ENCODE peak calls at places on chromosomes 4 and X, in five cellular contexts. One of them, this sample, is unnamed.

GRCh38 chr4:188139141-188139540 is at the start of gene TRIML1:
- DNase-seq in suprapubic skin: no peak
- DNase-seq in stomach: no peak
- DNase-seq in K562: no peak
- DNase-seq in spleen: no peak
- DNase-seq in this sample: no peak

GRCh38 chr4:87011340-87012034 is 76.7 kb downstream of the AFF1 start:
- DNase-seq in suprapubic skin: no peak
- DNase-seq in stomach: no peak
- DNase-seq in K562: peak
- DNase-seq in spleen: no peak
- DNase-seq in this sample: peak

GRCh38 chrX:104565791-104566687 is at the start of gene IL1RAPL2:
- DNase-seq in suprapubic skin: no peak
- DNase-seq in stomach: peak
- DNase-seq in K562: peak
- DNase-seq in spleen: no peak
- DNase-seq in this sample: no peak

GRCh38 chrX:108270739-108271396 is 167.4 kb downstream of the COL4A6 start:
- DNase-seq in suprapubic skin: no peak
- DNase-seq in stomach: no peak
- DNase-seq in K562: no peak
- DNase-seq in spleen: no peak
- DNase-seq in this sample: no peak

GRCh38 chrX:29787666-29788065 is 427.7 kb upstream of the MAGEB2 start:
- DNase-seq in suprapubic skin: no peak
- DNase-seq in stomach: no peak
- DNase-seq in K562: no peak
- DNase-seq in spleen: no peak
- DNase-seq in this sample: no peak

GRCh38 chr4:87839309-87839946 is 6.7 kb downstream of the MEPE start:
- DNase-seq in suprapubic skin: no peak
- DNase-seq in stomach: no peak
- DNase-seq in K562: peak
- DNase-seq in spleen: no peak
- DNase-seq in this sample: peak

GRCh38 chr4:85677286-85677685 is 202.3 kb downstream of the ARHGAP24 start:
- DNase-seq in suprapubic skin: no peak
- DNase-seq in stomach: no peak
- DNase-seq in K562: peak
- DNase-seq in spleen: no peak
- DNase-seq in this sample: no peak

GRCh38 chr4:137425281-137425680 is 107.0 kb downstream of the PCDH18 start:
- DNase-seq in suprapubic skin: no peak
- DNase-seq in stomach: no peak
- DNase-seq in K562: no peak
- DNase-seq in spleen: no peak
- DNase-seq in this sample: no peak

GRCh38 chrX:41335590-41336331 is 1.8 kb downstream of the DDX3X start:
- DNase-seq in suprapubic skin: no peak
- DNase-seq in stomach: no peak
- DNase-seq in K562: no peak
- DNase-seq in spleen: no peak
- DNase-seq in this sample: no peak

GRCh38 chr4:67522851-67523671 is 22.2 kb downstream of the CENPC start:
- DNase-seq in suprapubic skin: no peak
- DNase-seq in stomach: no peak
- DNase-seq in K562: peak
- DNase-seq in spleen: no peak
- DNase-seq in this sample: peak

GRCh38 chr4:76952071-76952470 is 2.5 kb downstream of the SEPTIN11 start:
- DNase-seq in suprapubic skin: no peak
- DNase-seq in stomach: no peak
- DNase-seq in K562: peak
- DNase-seq in spleen: no peak
- DNase-seq in this sample: no peak

GRCh38 chr4:56296449-56296990 is 90.8 kb downstream of the AASDH start:
- DNase-seq in suprapubic skin: no peak
- DNase-seq in stomach: peak
- DNase-seq in K562: no peak
- DNase-seq in spleen: no peak
- DNase-seq in this sample: no peak

GRCh38 chr4:42523066-42523718 is 125.9 kb downstream of the SHISA3 start:
- DNase-seq in suprapubic skin: no peak
- DNase-seq in stomach: no peak
- DNase-seq in K562: no peak
- DNase-seq in spleen: no peak
- DNase-seq in this sample: no peak

GRCh38 chrX:10529344-10529743 is 91.0 kb downstream of the MID1 start:
- DNase-seq in suprapubic skin: no peak
- DNase-seq in stomach: no peak
- DNase-seq in K562: no peak
- DNase-seq in spleen: no peak
- DNase-seq in this sample: no peak

DNA sequence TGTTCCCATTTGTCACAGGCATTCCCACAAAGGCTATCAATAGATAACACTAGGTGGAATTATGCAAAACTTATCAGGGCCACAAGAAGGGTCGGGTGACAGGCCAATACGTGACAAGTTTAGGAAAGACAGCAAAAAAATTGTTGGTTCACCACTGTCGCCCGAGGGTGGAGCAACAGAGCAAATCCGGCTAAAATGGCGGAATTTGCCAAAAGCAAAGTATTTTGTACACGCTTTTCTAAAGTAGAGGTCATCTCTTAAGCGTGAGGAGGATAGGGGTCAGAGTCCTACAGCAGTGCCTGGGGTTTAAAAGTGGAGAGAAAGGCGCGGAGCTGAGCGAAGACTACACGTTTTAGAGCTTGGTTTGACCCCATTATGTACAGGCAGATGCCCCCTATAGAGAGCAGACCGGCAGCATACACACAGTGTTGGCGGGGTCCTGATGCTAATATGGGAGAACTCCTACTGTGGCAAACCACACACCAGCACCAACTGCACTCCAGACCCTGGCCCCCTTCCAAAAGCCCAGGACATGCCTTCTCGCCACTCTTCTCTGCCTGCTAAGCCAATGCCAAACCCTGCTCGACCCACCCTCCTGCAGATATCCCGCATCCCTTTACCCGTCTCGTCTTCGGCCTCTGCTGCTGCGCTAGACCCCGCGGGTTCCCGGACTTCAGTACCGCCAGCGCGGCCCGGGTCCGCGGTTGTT is 733 bp downstream of the CCNA2 start:
- DNase-seq in suprapubic skin: peak
- DNase-seq in stomach: peak
- DNase-seq in K562: peak
- DNase-seq in spleen: no peak
- DNase-seq in this sample: peak
- TF ChIP-seq POLR2AphosphoS5 in suprapubic skin: no peak
- TF ChIP-seq POLR2AphosphoS5 in stomach: no peak
- TF ChIP-seq POLR2AphosphoS5 in K562: peak
- TF ChIP-seq POLR2AphosphoS5 in spleen: no peak
- TF ChIP-seq POLR2AphosphoS5 in this sample: no peak

GRCh38 chrX:103536732-103537131 is 17.4 kb upstream of the RAB40A start:
- DNase-seq in suprapubic skin: no peak
- DNase-seq in stomach: no peak
- DNase-seq in K562: no peak
- DNase-seq in spleen: no peak
- DNase-seq in this sample: no peak

GRCh38 chrX:103537871-103538387 is 18.6 kb upstream of the RAB40A start:
- DNase-seq in suprapubic skin: no peak
- DNase-seq in stomach: no peak
- DNase-seq in K562: no peak
- DNase-seq in spleen: no peak
- DNase-seq in this sample: no peak

GRCh38 chrX:103533428-103534216 is 14.3 kb upstream of the RAB40A start:
- DNase-seq in suprapubic skin: peak
- DNase-seq in stomach: peak
- DNase-seq in K562: peak
- DNase-seq in spleen: peak
- DNase-seq in this sample: peak

GRCh38 chrX:103535206-103535605 is 15.9 kb upstream of the RAB40A start:
- DNase-seq in suprapubic skin: no peak
- DNase-seq in stomach: no peak
- DNase-seq in K562: no peak
- DNase-seq in spleen: no peak
- DNase-seq in this sample: no peak

GRCh38 chrX:103536071-103536470 is 16.8 kb upstream of the RAB40A start:
- DNase-seq in suprapubic skin: no peak
- DNase-seq in stomach: no peak
- DNase-seq in K562: no peak
- DNase-seq in spleen: no peak
- DNase-seq in this sample: no peak
- TF ChIP-seq POLR2AphosphoS5 in suprapubic skin: no peak
- TF ChIP-seq POLR2AphosphoS5 in stomach: no peak
- TF ChIP-seq POLR2AphosphoS5 in K562: no peak
- TF ChIP-seq POLR2AphosphoS5 in spleen: no peak
- TF ChIP-seq POLR2AphosphoS5 in this sample: no peak

DNA sequence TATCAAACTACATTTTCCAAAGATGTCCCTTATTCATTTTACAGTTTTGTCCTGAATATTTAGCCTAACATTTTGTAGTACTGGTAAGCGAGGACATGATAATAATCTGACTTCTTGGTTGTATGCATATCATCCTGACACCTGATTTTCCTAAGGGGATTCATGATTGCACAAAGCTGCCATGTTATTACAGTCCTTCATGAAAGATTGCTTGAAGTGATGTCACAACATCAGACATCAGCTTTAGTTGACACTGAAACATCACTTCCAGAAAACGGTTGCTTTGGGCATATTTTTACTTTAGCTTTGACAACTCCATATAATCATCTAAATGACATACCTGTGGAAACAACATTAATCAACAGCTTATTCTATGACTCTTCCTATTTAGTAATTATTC is 188.7 kb upstream of the PABPC4L start:
- DNase-seq in suprapubic skin: no peak
- DNase-seq in stomach: no peak
- DNase-seq in K562: no peak
- DNase-seq in spleen: no peak
- DNase-seq in this sample: no peak
- TF ChIP-seq POLR2AphosphoS5 in suprapubic skin: no peak
- TF ChIP-seq POLR2AphosphoS5 in stomach: no peak
- TF ChIP-seq POLR2AphosphoS5 in K562: no peak
- TF ChIP-seq POLR2AphosphoS5 in spleen: no peak
- TF ChIP-seq POLR2AphosphoS5 in this sample: no peak

GRCh38 chr4:153790962-153791551 is 2.2 kb upstream of the SFRP2 start:
- DNase-seq in suprapubic skin: no peak
- DNase-seq in stomach: no peak
- DNase-seq in K562: no peak
- DNase-seq in spleen: peak
- DNase-seq in this sample: no peak
- TF ChIP-seq POLR2AphosphoS5 in suprapubic skin: no peak
- TF ChIP-seq POLR2AphosphoS5 in stomach: no peak
- TF ChIP-seq POLR2AphosphoS5 in K562: no peak
- TF ChIP-seq POLR2AphosphoS5 in spleen: no peak
- TF ChIP-seq POLR2AphosphoS5 in this sample: no peak

DNA sequence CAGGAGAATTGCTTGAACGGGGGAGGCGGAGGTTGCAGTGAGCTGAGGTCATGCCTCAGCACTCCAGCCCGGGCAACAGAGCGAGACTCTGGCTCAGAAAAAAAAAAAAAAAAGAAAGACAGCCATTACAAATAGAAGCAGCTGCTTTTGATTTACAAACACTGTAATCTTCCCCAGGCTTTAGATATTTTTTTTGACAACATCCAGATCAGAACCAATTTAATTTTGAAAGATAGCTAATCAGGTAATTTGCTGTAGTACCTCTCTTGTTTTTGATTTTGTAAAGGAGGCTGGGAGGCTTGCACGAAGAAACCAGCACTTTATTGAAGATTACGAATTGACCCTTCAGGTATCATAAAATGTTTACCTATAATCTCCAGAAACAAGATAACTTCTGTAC is 107.0 kb downstream of the LDB2 start:
- DNase-seq in suprapubic skin: no peak
- DNase-seq in stomach: no peak
- DNase-seq in K562: no peak
- DNase-seq in spleen: no peak
- DNase-seq in this sample: no peak
- TF ChIP-seq POLR2AphosphoS5 in suprapubic skin: no peak
- TF ChIP-seq POLR2AphosphoS5 in stomach: no peak
- TF ChIP-seq POLR2AphosphoS5 in K562: no peak
- TF ChIP-seq POLR2AphosphoS5 in spleen: no peak
- TF ChIP-seq POLR2AphosphoS5 in this sample: no peak

GRCh38 chr4:113762851-113763172 is 1.3 kb upstream of the CAMK2D start:
- DNase-seq in suprapubic skin: no peak
- DNase-seq in stomach: no peak
- DNase-seq in K562: no peak
- DNase-seq in spleen: no peak
- DNase-seq in this sample: no peak

GRCh38 chr4:113762061-113762850 is 718 bp upstream of the CAMK2D start:
- DNase-seq in suprapubic skin: peak
- DNase-seq in stomach: peak
- DNase-seq in K562: peak
- DNase-seq in spleen: peak
- DNase-seq in this sample: peak

GRCh38 chr4:113760852-113761681 is 471 bp downstream of the CAMK2D start:
- DNase-seq in suprapubic skin: peak
- DNase-seq in stomach: peak
- DNase-seq in K562: no peak
- DNase-seq in spleen: peak
- DNase-seq in this sample: peak

GRCh38 chr4:113760094-113760851 is 1.3 kb downstream of the CAMK2D start:
- DNase-seq in suprapubic skin: peak
- DNase-seq in stomach: peak
- DNase-seq in K562: no peak
- DNase-seq in spleen: peak
- DNase-seq in this sample: peak

DNA sequence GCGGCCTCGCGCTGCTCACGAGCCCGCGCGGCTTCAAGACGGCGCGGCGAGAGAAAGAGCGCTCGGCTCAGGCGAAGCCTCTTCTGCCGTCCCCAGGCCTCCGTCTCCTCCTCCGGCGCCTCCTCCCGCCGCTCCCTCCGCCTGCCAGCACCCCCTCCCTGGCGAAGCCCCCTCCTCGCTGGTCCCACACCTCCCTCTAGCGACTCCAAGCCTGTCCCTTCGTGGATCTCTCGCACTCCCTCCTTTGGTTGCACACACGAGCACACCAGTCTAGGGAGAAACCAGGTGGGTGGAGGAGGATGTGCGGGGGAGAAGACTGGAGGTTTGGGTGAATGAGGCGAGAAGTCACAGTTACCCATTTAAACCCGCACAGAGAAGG is at the start of gene CAMK2D:
- DNase-seq in suprapubic skin: peak
- DNase-seq in stomach: peak
- DNase-seq in K562: peak
- DNase-seq in spleen: peak
- DNase-seq in this sample: peak
- TF ChIP-seq POLR2AphosphoS5 in suprapubic skin: peak
- TF ChIP-seq POLR2AphosphoS5 in stomach: peak
- TF ChIP-seq POLR2AphosphoS5 in K562: no peak
- TF ChIP-seq POLR2AphosphoS5 in spleen: peak
- TF ChIP-seq POLR2AphosphoS5 in this sample: no peak

This sample was measured in endothelial cell of umbilical vein.